ENCODE peak calls at places on chromosome 22, in eight cellular contexts. X is HFF-Myc, O is pancreas, H is mesothelial cell of epicardium, I is RWPE1, D is spleen, F is prostate gland, J is right lobe of liver. Y is an unnamed sample.
A peak's percentile ranks its signal among the peaks of the same experiment; 100 is the strongest.

GRCh38 chr22:18974477-18975180 is 38.5 kb upstream of the PRODH start:
- DNase-seq in F (no peak), O (no peak), J (no peak), X (no peak), H (no peak), D (no peak), I (no peak), Y (no peak)

GRCh38 chr22:42369250-42370041 is 62.8 kb downstream of the NFAM1 start:
- DNase-seq in D (peak; percentile 96), O (peak; percentile 94), F (peak; percentile 95), I (peak; percentile 97), J (peak; percentile 96), X (peak; percentile 85), H (peak; percentile 76), Y (peak; percentile 77)

GRCh38 chr22:42336527-42337227 is 66.2 kb upstream of the TCF20 start:
- DNase-seq in X (no peak), D (no peak), J (no peak), H (no peak), O (no peak), I (no peak), F (no peak), Y (no peak)

GRCh38 chr22:17489101-17489500 is 74.2 kb upstream of the SLC25A18 start:
- DNase-seq in H (no peak), X (no peak), D (no peak), J (no peak), O (no peak), I (no peak), F (no peak), Y (no peak)

GRCh38 chr22:17910561-17911311 is 113.6 kb downstream of the MICAL3 start:
- DNase-seq in I (peak; percentile 49), X (peak; percentile 24), H (no peak), J (no peak), F (peak; percentile 39), D (peak; percentile 81), O (no peak), Y (peak; percentile 29)

GRCh38 chr22:44595841-44596341 is 97.9 kb upstream of the RTL6 start:
- DNase-seq in O (no peak), I (no peak), H (no peak), X (no peak), D (no peak), J (no peak), F (no peak), Y (no peak)

GRCh38 chr22:30908051-30908461 is 60.5 kb downstream of the MORC2 start:
- DNase-seq in D (no peak), J (peak; percentile 28), O (no peak), I (no peak), F (no peak), H (no peak), X (no peak), Y (no peak)

GRCh38 chr22:43824724-43825485 is 12.8 kb upstream of the EFCAB6 start:
- DNase-seq in X (no peak), J (no peak), F (no peak), O (no peak), H (no peak), D (no peak), I (no peak), Y (no peak)

GRCh38 chr22:25942989-25943411 is 201.0 kb downstream of the MYO18B start:
- DNase-seq in D (no peak), J (no peak), F (no peak), H (no peak), O (no peak), X (no peak), I (no peak), Y (no peak)

GRCh38 chr22:32855023-32855756 is 53.7 kb downstream of the TIMP3 start:
- DNase-seq in I (no peak), H (no peak), D (no peak), J (no peak), O (no peak), X (no peak), F (no peak), Y (no peak)

GRCh38 chr22:32555546-32555945 is 80.9 kb downstream of the FBXO7 start:
- DNase-seq in I (no peak), F (no peak), J (no peak), H (no peak), D (no peak), X (no peak), O (no peak), Y (no peak)

DNA sequence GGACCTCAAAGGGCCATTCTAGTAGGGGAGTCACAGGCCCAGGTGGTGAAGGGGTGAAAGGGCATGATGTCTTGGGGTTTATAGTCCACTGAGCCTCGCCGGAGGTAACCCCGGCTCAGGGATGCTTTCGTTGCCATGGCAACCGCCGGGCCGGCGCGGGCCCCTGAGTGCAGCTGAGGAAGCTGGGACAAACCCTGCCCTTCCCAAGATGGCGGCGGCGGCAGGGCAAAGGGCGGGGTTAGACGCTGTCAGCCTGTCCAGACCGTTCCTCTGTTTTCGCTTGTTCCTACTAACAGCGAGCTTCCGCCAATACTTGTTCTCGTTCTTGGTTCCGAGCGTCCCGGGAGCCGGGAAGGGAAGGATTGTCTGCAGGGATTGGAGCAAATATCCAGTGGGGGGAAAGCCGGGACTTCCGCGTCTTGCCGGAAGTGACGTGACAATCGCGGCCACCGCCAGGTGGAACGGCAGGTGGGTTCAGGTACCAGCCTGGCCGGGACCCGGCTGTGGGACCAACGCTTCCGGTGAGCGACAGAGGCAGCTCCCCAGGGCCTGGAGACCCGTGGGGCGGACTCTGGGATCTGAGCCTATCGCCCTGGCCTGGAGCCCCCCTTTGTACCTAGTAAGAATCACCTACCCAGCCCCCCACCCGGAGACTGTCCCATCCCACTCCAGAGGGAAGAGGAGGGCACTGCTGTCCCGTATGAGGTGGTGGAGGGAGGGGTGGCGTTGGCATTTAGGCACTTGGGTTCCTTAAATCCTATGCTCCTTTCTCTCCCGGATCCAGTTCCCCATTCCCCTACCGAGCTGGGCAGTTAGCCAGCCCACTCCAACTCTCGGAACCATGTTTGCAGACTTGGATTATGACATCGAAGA is at the start of gene PICK1:
- DNase-seq in F (peak; percentile 96), D (peak; percentile 95), J (peak; percentile 87), X (peak; percentile 54), I (peak; percentile 89), H (peak; percentile 69), O (peak; percentile 84), Y (peak; percentile 74)
- TF ChIP-seq CTCF in F (peak; percentile 69), D (peak; percentile 36), J (no peak), X (no peak), I (no peak), H (no peak), O (no peak), Y (no peak)

GRCh38 chr22:37726240-37726887 is 29.5 kb downstream of the TRIOBP start:
- DNase-seq in F (no peak), D (no peak), I (no peak), O (no peak), H (no peak), J (no peak), X (no peak), Y (no peak)
- TF ChIP-seq CTCF in F (no peak), D (no peak), I (no peak), O (no peak), H (no peak), J (peak; percentile 29), X (peak; percentile 7), Y (no peak)

DNA sequence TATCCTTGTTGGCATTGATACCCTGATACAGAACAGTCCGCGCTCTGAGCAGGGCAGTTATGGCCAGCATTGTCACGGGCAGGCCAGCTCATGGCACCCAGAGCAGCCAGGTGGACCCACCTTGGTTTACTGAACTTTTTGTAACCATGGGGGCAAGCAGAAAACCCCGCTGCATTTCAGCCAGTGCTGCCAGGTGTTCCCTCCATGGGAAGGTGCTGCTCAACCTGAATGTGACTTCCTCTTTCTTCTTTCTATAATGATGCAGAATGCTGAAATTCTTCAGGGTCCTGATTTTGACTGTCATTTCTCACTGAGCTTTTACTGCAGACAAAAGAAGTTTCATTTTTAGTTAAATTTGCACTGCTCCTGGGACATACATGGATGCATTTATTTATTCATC is 35.6 kb upstream of the CABP7 start:
- DNase-seq in H (no peak), D (no peak), O (no peak), F (no peak), I (no peak), J (no peak), X (no peak), Y (no peak)
- TF ChIP-seq CTCF in H (no peak), D (no peak), O (no peak), F (no peak), I (no peak), J (no peak), X (no peak), Y (no peak)

DNA sequence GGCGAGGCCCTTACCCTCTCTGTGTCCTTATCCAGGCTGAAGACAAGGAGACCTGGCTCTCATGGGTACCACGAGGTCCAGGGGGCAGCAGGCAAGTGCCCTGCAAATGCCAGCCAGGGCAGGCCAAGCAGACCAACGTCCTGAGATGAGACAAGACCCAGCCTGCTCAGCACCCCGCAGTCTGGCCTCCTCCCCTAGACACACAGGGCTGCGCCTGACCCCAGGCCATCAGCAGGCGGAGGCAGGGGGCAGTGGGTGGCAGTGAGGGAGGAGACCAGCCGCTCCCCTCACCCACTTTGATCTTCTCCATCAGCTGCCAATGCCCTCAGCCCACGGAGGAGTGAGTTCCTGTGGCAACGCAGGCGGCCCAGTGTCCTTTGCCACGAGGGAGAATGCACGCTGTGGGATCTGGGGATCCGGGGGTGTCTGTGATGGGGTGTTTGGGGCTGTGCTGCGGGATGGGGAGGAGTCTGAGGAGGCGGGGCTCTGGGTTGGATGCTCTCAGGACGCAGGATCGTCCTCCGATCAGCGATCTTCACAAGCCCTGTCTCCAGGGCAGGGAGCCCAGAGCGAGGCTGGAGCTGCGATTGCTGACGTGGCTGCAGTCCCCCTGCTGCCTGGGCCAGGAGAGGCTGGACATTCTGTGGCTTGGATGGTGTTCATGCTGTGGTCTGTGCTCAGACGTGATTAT is 30.5 kb upstream of the PPARA start:
- DNase-seq in D (no peak), F (no peak), X (no peak), H (no peak), I (no peak), J (no peak), O (no peak), Y (no peak)
- TF ChIP-seq CTCF in D (no peak), F (peak; percentile 17), X (no peak), H (no peak), I (no peak), J (no peak), O (no peak), Y (no peak)

GRCh38 chr22:20951932-20952380 is 15.1 kb upstream of the AIFM3 start:
- DNase-seq in I (no peak), H (no peak), F (no peak), J (peak; percentile 82), O (no peak), D (peak; percentile 42), X (no peak), Y (no peak)
- TF ChIP-seq CTCF in I (no peak), H (no peak), F (peak; percentile 9), J (no peak), O (no peak), D (no peak), X (no peak), Y (no peak)

GRCh38 chr22:37768273-37768672 is 39.5 kb upstream of the GCAT start:
- DNase-seq in O (no peak), I (no peak), F (no peak), X (no peak), J (no peak), H (no peak), D (no peak), Y (no peak)
- TF ChIP-seq CTCF in O (peak; percentile 11), I (no peak), F (no peak), X (peak; percentile 45), J (no peak), H (peak; percentile 35), D (peak; percentile 27), Y (peak; percentile 46)

GRCh38 chr22:27825174-27825573 is 23.6 kb upstream of the MN1 start:
- DNase-seq in X (no peak), D (no peak), H (no peak), I (no peak), F (no peak), J (no peak), O (no peak), Y (peak; percentile 31)
- TF ChIP-seq CTCF in X (peak; percentile 70), D (peak; percentile 34), H (no peak), I (no peak), F (no peak), J (peak; percentile 15), O (no peak), Y (peak; percentile 53)

GRCh38 chr22:24088796-24089195 is 77.7 kb downstream of the CABIN1 start:
- DNase-seq in D (peak; percentile 9), H (no peak), F (no peak), O (no peak), X (no peak), I (no peak), J (no peak), Y (no peak)
- TF ChIP-seq CTCF in D (no peak), H (no peak), F (no peak), O (no peak), X (no peak), I (no peak), J (no peak), Y (no peak)